ENCODE peak calls at places on chromosomes 3 and 15, in five cellular contexts. O, U, H, I and Y are unnamed samples. For H3K9me3, the result is how much of the 10 kb centered on the place peaks cover.

GRCh38 chr3:11509175-11510000 is 134.3 kb downstream of the VGLL4 start:
- DNase-seq in O (no peak), U (peak), H (peak), I (peak), Y (peak)

GRCh38 chr15:71970435-71970834 is 147.5 kb downstream of the MYO9A start:
- DNase-seq in O (no peak), U (no peak), H (no peak), I (no peak), Y (no peak)

GRCh38 chr3:28835751-28836150 is 445.1 kb upstream of the RBMS3 start:
- DNase-seq in O (peak), U (no peak), H (no peak), I (peak), Y (no peak)

GRCh38 chr3:71360694-71361093 is 222.8 kb downstream of the FOXP1 start:
- DNase-seq in O (no peak), U (no peak), H (no peak), I (no peak), Y (no peak)

GRCh38 chr3:107994954-107995715 is 95.7 kb downstream of the CD47 start:
- DNase-seq in O (no peak), U (no peak), H (no peak), I (no peak), Y (no peak)

GRCh38 chr15:26115229-26115943 is 252.3 kb upstream of the ATP10A start:
- DNase-seq in O (no peak), U (no peak), H (no peak), I (no peak), Y (no peak)

GRCh38 chr3:182046365-182046764 is 334.6 kb downstream of the SOX2 start:
- DNase-seq in O (no peak), U (no peak), H (no peak), I (no peak), Y (no peak)

GRCh38 chr3:170914690-170915089 is 6.3 kb upstream of the EIF5A2 start:
- DNase-seq in O (no peak), U (no peak), H (no peak), I (no peak), Y (no peak)

GRCh38 chr3:39185326-39185958 is 7.0 kb downstream of the XIRP1 start:
- DNase-seq in O (no peak), U (no peak), H (no peak), I (no peak), Y (no peak)

GRCh38 chr15:98800437-98801233 is 152.3 kb downstream of the IGF1R start:
- DNase-seq in O (no peak), U (no peak), H (peak), I (peak), Y (peak)

GRCh38 chr15:33067456-33067855 is 127.1 kb downstream of the FMN1 start:
- DNase-seq in O (no peak), U (no peak), H (peak), I (no peak), Y (no peak)

GRCh38 chr3:115403791-115404190 is 219.5 kb upstream of the GAP43 start:
- DNase-seq in O (no peak), U (no peak), H (no peak), I (no peak), Y (no peak)

GRCh38 chr15:45442497-45443135 is 64.3 kb upstream of the GATM start:
- DNase-seq in O (peak), U (no peak), H (no peak), I (no peak), Y (no peak)

GRCh38 chr15:45710657-45711056 is 75.8 kb downstream of the SQOR start:
- DNase-seq in O (no peak), U (no peak), H (no peak), I (no peak), Y (no peak)

GRCh38 chr3:18127181-18127863 is 297.8 kb downstream of the SATB1 start:
- DNase-seq in O (no peak), U (no peak), H (no peak), I (no peak), Y (no peak)

GRCh38 chr3:192042116-192042515 is 581.2 kb downstream of the PYDC2 start:
- DNase-seq in O (no peak), U (no peak), H (no peak), I (no peak), Y (no peak)

GRCh38 chr3:193905993-193906396 is 230.0 kb upstream of the HES1 start:
- DNase-seq in O (no peak), U (peak), H (peak), I (no peak), Y (no peak)

GRCh38 chr3:62602987-62603386 is 229.6 kb upstream of the FEZF2 start:
- DNase-seq in O (no peak), U (no peak), H (peak), I (no peak), Y (no peak)

GRCh38 chr3:40620151-40620550 is 95.4 kb downstream of the ZNF621 start:
- DNase-seq in O (no peak), U (no peak), H (no peak), I (no peak), Y (peak)

GRCh38 chr3:130539005-130539404 is 22.0 kb downstream of the COL6A6 start:
- DNase-seq in O (no peak), U (peak), H (peak), I (peak), Y (peak)

GRCh38 chr3:72563690-72564370 is 284.4 kb downstream of the SHQ1 start:
- DNase-seq in O (no peak), U (no peak), H (no peak), I (no peak), Y (no peak)

GRCh38 chr15:76180321-76180720 is 120.5 kb downstream of the TMEM266 start:
- DNase-seq in O (no peak), U (no peak), H (no peak), I (no peak), Y (no peak)

GRCh38 chr3:12759693-12760565 is 870 bp upstream of the TMEM40 start:
- DNase-seq in O (no peak), U (no peak), H (no peak), I (no peak), Y (no peak)

DNA sequence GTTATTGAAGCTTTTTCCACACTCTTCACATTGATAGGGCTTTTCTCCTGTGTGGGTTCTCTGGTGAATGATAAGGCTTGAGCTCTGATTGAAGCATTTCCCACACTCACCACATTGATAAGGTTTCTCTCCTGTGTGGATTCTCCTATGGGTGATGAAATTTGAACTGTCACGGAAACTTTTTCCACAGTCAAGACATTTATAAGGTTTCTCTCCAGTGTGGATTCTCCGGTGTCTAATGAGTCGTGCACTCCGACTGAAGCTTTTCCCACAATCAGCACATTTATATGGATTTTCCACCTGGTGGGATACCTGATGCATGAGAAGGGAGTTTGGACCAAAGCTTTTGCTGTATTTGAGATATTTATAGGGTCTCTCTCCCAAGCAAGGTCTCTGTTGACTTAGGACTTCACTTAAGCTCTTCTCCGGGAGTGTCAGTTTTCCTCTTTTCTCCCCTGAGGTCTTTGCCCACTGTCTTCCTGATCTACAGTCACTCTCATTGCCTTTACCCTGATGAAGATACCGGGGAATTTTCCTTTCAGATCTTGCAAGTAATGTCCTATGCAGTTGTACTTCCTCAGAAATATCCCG is 9.4 kb downstream of the ZSCAN29 start:
- DNase-seq in O (no peak), U (no peak), H (peak), I (no peak), Y (no peak)
- H3K9me3 ChIP-seq in O (half or more), U (half or more), H (under half), I (under half), Y (under half)

GRCh38 chr3:82496890-82497560 is 735.6 kb upstream of the GBE1 start:
- DNase-seq in O (no peak), U (no peak), H (no peak), I (no peak), Y (no peak)

GRCh38 chr3:82495655-82496054 is 734.2 kb upstream of the GBE1 start:
- DNase-seq in O (no peak), U (no peak), H (no peak), I (no peak), Y (no peak)

GRCh38 chr3:82498186-82498585 is 736.7 kb upstream of the GBE1 start:
- DNase-seq in O (no peak), U (no peak), H (no peak), I (no peak), Y (no peak)

GRCh38 chr3:82493858-82494257 is 732.4 kb upstream of the GBE1 start:
- DNase-seq in O (no peak), U (no peak), H (no peak), I (no peak), Y (no peak)

DNA sequence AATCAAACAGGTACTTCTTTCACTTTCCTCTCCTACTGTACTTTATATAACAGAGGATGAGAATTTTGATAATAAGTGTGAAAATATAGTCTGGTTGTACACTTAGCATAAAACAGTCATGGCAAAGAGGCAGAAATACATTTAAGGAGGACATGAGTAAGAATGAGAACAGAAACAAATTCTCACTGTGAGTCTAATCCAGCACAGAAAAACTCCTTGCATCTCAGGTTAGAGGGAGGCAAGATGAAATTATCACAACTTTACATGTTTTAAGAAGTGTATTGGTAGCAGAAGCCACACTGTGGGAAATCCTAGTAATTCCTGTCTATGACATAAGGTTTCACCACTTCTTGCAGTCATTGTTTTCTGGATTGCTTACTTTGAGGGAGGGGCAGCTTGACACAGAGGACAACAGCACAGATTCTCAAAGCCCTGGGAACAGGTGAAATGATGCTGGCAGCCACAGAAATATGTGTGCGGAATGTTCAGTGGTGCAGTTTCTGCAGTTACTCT is 733.6 kb upstream of the GBE1 start:
- DNase-seq in O (no peak), U (no peak), H (no peak), I (no peak), Y (no peak)
- H3K4me3 ChIP-seq in O (no peak), U (no peak), H (no peak), I (no peak), Y (no peak)

GRCh38 chr15:25053000-25053815 is 98.4 kb downstream of the SNRPN start:
- DNase-seq in O (peak), U (no peak), H (no peak), I (no peak), Y (no peak)
- H3K9me3 ChIP-seq in O (half or more), U (half or more), H (under half), I (under half), Y (under half)

DNA sequence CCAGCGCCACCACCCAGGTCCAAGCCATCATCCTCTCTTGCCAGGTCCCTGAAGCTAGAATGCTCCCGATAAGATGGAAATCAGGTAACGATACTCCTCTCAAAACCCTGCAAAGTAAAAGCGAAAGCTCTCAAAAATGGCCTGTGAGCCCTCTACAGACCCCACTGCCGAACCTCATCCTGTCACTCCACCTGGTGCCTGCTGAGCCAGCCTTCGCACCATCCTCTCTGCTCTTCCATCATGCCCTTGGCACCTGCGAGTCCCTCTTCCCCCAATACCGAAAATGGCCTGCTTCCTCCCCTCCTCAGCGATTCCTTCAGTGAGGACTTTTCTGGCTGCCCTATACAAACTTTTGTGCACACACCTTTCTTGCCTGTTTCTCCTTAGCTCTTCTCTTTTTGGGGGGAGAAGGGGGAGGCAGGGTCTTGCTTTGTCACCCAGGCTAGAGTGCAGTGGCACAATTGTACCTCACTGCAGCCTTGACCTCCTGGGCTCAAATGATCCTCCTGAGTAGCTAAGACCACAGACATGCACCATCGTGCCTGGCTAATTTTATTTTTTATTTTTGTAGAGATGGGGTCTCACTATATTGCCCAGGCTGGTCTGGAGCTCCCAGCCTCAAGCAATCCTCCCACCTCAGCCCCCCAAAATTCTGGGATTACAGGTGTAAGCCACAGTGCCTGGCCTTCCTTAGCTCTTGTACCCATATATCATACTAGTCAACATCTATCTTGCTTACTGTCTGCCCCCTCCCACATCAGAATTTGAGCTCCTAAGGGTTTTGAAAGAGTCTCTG is 3.0 kb downstream of the IDH2 start:
- DNase-seq in O (peak), U (no peak), H (no peak), I (no peak), Y (peak)
- H3K4me3 ChIP-seq in O (peak), U (no peak), H (no peak), I (no peak), Y (no peak)

DNA sequence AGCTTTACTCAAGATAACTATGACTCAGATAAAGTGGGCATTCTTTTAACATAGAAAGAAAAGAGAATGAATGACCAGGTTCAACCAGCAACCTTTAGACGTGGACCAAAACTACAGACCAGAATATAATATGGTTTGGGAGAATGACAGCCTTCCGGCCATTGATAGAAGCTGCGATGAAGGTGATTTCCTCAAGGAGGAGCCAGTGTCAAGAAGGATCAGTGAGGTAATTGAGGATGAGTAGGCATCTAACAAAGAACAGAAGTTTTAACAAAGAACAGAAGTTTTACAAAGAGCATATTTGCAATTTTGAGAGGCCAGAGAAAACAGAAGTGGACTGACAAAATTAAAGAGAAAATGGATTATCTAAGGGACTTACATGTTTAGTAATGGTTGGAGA is 289.0 kb upstream of the AGTR1 start:
- DNase-seq in O (no peak), U (no peak), H (no peak), I (no peak), Y (no peak)
- H3K9me3 ChIP-seq in O (under half), U (under half), H (under half), I (under half), Y (under half)

DNA sequence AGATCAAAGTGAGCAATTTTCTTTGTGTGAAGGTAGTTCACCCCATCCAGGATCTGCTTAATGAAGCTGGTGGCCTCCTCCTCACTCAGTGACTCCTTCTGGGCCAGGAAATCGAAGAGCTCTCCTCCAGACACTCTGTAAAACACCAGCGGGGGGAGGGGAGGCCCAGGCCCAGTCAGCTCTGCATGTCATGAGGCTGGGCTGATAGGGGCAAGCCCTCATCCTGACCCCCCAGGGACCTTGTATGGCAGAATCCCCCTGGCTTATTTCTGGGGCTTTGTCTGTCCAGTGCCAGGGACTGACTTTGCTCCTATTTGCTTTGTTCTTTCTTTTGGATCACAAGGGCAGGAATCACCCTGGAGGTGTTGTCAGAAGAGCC is 74.9 kb downstream of the DAPK2 start:
- DNase-seq in O (no peak), U (no peak), H (no peak), I (no peak), Y (peak)
- H3K4me3 ChIP-seq in O (peak), U (no peak), H (no peak), I (no peak), Y (no peak)

DNA sequence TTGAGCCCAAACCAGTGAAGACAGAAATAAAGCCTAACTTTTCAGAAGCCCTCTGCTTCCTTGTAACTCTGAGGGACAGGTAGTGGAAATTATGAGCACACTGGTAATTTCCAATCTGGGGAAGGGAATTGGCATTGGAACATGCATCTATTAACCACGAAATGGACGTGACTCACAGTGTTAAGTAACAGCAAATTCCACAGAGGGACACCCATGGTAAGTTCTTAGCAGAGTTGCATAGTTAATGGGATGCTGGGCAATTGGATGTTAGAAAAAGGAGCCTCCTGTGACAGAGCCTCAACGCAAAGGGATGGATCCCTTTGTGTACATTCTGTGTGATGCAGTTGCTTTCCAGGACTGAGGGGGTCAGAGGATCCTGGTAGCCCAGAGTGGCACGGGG is 168.6 kb downstream of the SEMA6D start:
- DNase-seq in O (no peak), U (no peak), H (peak), I (no peak), Y (no peak)
- H3K9me3 ChIP-seq in O (under half), U (under half), H (under half), I (under half), Y (under half)